ENCODE peak calls at places on chromosomes 5 and 9, in six cellular contexts. X is naive B cell; J is uterus; T is stimulated activated CD4-positive, alpha-beta T cell treated with anti-CD3 and anti-CD28 coated beads, Interleukin-12 subunit alpha, Interleukin-12 subunit beta, amount 100 ng/mL, for 4 hours; E is HTR-8/SVneo; Q is activated T-helper 1 cell treated with anti-CD3 and anti-CD28 coated beads, Interleukin-12 subunit alpha, Interleukin-12 subunit beta, Interleukin-2, Interleukin-4 antibody, amounts not matched to agents 30 ng/mL and 10 ng/mL and 1 ng/mL, durations not matched to agents 14 hours and 24 hours and 36 hours. O is an unnamed sample.

GRCh38 chr9:98726735-98727134 is 18.0 kb upstream of the GABBR2 start:
- DNase-seq in T (no peak), J (no peak), X (peak), Q (no peak), E (no peak), O (peak)

GRCh38 chr5:111070272-111071134 is 1.0 kb upstream of the TSLP start:
- DNase-seq in E (no peak), J (no peak), Q (no peak), X (no peak), T (peak), O (peak)

GRCh38 chr5:125410501-125411162 is 664.2 kb upstream of the ZNF608 start:
- DNase-seq in Q (no peak), X (no peak), E (peak), J (no peak), T (no peak), O (peak)

GRCh38 chr9:111036946-111037743 is 1.1 kb downstream of the LPAR1 start:
- DNase-seq in J (peak), X (no peak), Q (no peak), E (no peak), T (no peak), O (peak)

GRCh38 chr5:158023266-158023665 is 164.3 kb upstream of the CLINT1 start:
- DNase-seq in E (no peak), T (no peak), Q (no peak), J (no peak), X (no peak), O (no peak)

GRCh38 chr5:73796164-73797141 is 170.5 kb downstream of the ARHGEF28 start:
- DNase-seq in J (peak), E (peak), X (no peak), T (no peak), Q (no peak), O (peak)

GRCh38 chr9:126474786-126475485 is 138.8 kb upstream of the LMX1B start:
- DNase-seq in T (no peak), J (no peak), X (no peak), Q (no peak), E (peak), O (peak)

GRCh38 chr5:178116406-178116885 is 3.1 kb downstream of the N4BP3 start:
- DNase-seq in X (peak), Q (peak), J (no peak), T (peak), E (no peak), O (no peak)

GRCh38 chr9:134033516-134034214 is 8.4 kb downstream of the BRD3OS start:
- DNase-seq in Q (no peak), X (no peak), J (no peak), T (no peak), E (no peak), O (no peak)

GRCh38 chr9:130835441-130836298 is 616 bp downstream of the ABL1 start:
- DNase-seq in Q (no peak), J (no peak), T (peak), X (peak), E (no peak), O (peak)

GRCh38 chr5:133242221-133242835 is 190.5 kb downstream of the HSPA4 start:
- DNase-seq in J (no peak), X (no peak), Q (no peak), E (no peak), T (no peak), O (no peak)

GRCh38 chr5:68268363-68269130 is 53.0 kb downstream of the PIK3R1 start:
- DNase-seq in Q (no peak), T (no peak), X (no peak), E (no peak), J (no peak), O (no peak)

GRCh38 chr5:65478336-65478735 is 3.4 kb downstream of the ADAMTS6 start:
- DNase-seq in J (no peak), Q (no peak), T (no peak), E (no peak), X (no peak), O (no peak)

GRCh38 chr5:57307516-57307915 is 133.7 kb downstream of the GPBP1 start:
- DNase-seq in Q (no peak), E (no peak), T (no peak), X (no peak), J (no peak), O (no peak)

GRCh38 chr9:5671711-5672353 is 42.9 kb downstream of the RIC1 start:
- DNase-seq in J (no peak), T (no peak), Q (peak), X (no peak), E (no peak), O (no peak)

GRCh38 chr5:116574682-116575634 is at the start of gene SEMA6A:
- DNase-seq in T (peak), J (peak), X (peak), Q (peak), E (peak), O (peak)

GRCh38 chr9:4965174-4965821 is 19.8 kb upstream of the JAK2 start:
- DNase-seq in T (no peak), E (no peak), X (no peak), Q (no peak), J (no peak), O (no peak)

GRCh38 chr9:124298646-124299235 is 41.0 kb downstream of the NEK6 start:
- DNase-seq in Q (no peak), E (no peak), T (no peak), X (no peak), J (no peak), O (no peak)

GRCh38 chr5:116605310-116606070 is 30.9 kb upstream of the SEMA6A start:
- DNase-seq in J (no peak), Q (no peak), T (no peak), X (no peak), E (no peak), O (no peak)

GRCh38 chr5:159440948-159441347 is 110.7 kb upstream of the IL12B start:
- DNase-seq in X (no peak), J (no peak), E (no peak), T (no peak), Q (no peak), O (no peak)

GRCh38 chr9:127493592-127494303 is 42.4 kb downstream of the LRSAM1 start:
- DNase-seq in Q (no peak), T (no peak), J (no peak), X (no peak), E (no peak), O (no peak)

GRCh38 chr9:17810728-17811634 is 232.1 kb downstream of the SH3GL2 start:
- DNase-seq in X (peak), E (peak), T (peak), Q (peak), J (peak), O (peak)

GRCh38 chr9:117156771-117157535 is 257.9 kb downstream of the ASTN2 start:
- DNase-seq in J (no peak), X (no peak), Q (no peak), E (no peak), T (no peak), O (no peak)

GRCh38 chr5:24635217-24635616 is 9.6 kb downstream of the CDH10 start:
- DNase-seq in T (no peak), Q (no peak), J (no peak), X (no peak), E (no peak), O (no peak)

GRCh38 chr9:21505425-21506179 is 23.5 kb upstream of the IFNE start:
- DNase-seq in X (no peak), T (no peak), J (no peak), E (no peak), Q (no peak), O (no peak)

GRCh38 chr9:4048441-4048840 is 251.4 kb downstream of the GLIS3 start:
- DNase-seq in X (no peak), Q (no peak), T (no peak), E (peak), J (no peak), O (peak)

GRCh38 chr5:129460951-129461815 is 1.1 kb downstream of the ADAMTS19 start:
- DNase-seq in E (no peak), T (no peak), Q (no peak), X (no peak), J (peak), O (peak)

GRCh38 chr5:65722575-65723424 is 795 bp downstream of the NLN start:
- DNase-seq in X (peak), T (no peak), J (peak), Q (no peak), E (peak), O (peak)

GRCh38 chr5:41193462-41194166 is 19.7 kb downstream of the C6 start:
- DNase-seq in E (no peak), J (peak), Q (no peak), X (no peak), T (no peak), O (peak)

GRCh38 chr5:1116977-1117376 is 5.1 kb upstream of the SLC12A7 start:
- DNase-seq in E (no peak), Q (no peak), J (no peak), T (no peak), X (no peak), O (no peak)

GRCh38 chr9:128249914-128250838 is 25.6 kb downstream of the GOLGA2 start:
- DNase-seq in J (peak), T (peak), X (peak), Q (peak), E (no peak), O (peak)

GRCh38 chr5:107794731-107795130 is 124.0 kb upstream of the EFNA5 start:
- DNase-seq in Q (no peak), E (no peak), T (no peak), J (no peak), X (no peak), O (peak)